ENCODE peak calls at places on chromosomes 6 and 20, in nine cellular contexts. K, F, R, P, H, T, M, A and Z are unnamed samples.
A peak's percentile ranks its signal among the peaks of the same experiment; 100 is the strongest.

GRCh38 chr20:32638848-32639247 is 34.9 kb downstream of the C20orf203 start:
- DNase-seq in K (no peak), F (peak; percentile 50), R (no peak), P (no peak), H (no peak), T (no peak), M (no peak), A (no peak), Z (no peak)

GRCh38 chr6:156781882-156782631 is 4.9 kb downstream of the ARID1B start:
- DNase-seq in K (no peak), F (no peak), R (no peak), P (no peak), H (no peak), T (peak; percentile 26), M (no peak), A (no peak), Z (no peak)

GRCh38 chr6:168297643-168298042 is 21.9 kb downstream of the DACT2 start:
- DNase-seq in K (no peak), F (no peak), R (no peak), P (no peak), H (no peak), T (no peak), M (no peak), A (no peak), Z (peak; percentile 68)

GRCh38 chr6:25175656-25176055 is 103.5 kb upstream of the CARMIL1 start:
- DNase-seq in K (no peak), F (peak; percentile 10), R (no peak), P (no peak), H (no peak), T (no peak), M (peak; percentile 5), A (no peak), Z (no peak)

GRCh38 chr6:36277946-36278465 is 8.1 kb downstream of the PNPLA1 start:
- DNase-seq in K (no peak), F (no peak), R (no peak), P (no peak), H (no peak), T (no peak), M (no peak), A (no peak), Z (no peak)

GRCh38 chr6:82045965-82046756 is 201.4 kb downstream of the IBTK start:
- DNase-seq in K (no peak), F (peak; percentile 54), R (peak; percentile 36), P (no peak), H (peak; percentile 35), T (no peak), M (no peak), A (no peak), Z (no peak)

GRCh38 chr6:129701721-129702455 is 8.1 kb downstream of the ARHGAP18 start:
- DNase-seq in K (no peak), F (peak; percentile 66), R (no peak), P (no peak), H (no peak), T (no peak), M (no peak), A (no peak), Z (no peak)

GRCh38 chr6:108142240-108142639 is 23.6 kb upstream of the NR2E1 start:
- DNase-seq in K (no peak), F (no peak), R (no peak), P (no peak), H (no peak), T (no peak), M (peak; percentile 12), A (no peak), Z (no peak)

GRCh38 chr20:40668449-40669228 is 20.4 kb downstream of the MAFB start:
- DNase-seq in K (no peak), F (no peak), R (no peak), P (no peak), H (peak; percentile 6), T (no peak), M (no peak), A (no peak), Z (peak; percentile 92)

GRCh38 chr20:23027721-23028120 is 7.4 kb upstream of the SSTR4 start:
- DNase-seq in K (no peak), F (no peak), R (no peak), P (no peak), H (no peak), T (no peak), M (no peak), A (no peak), Z (no peak)

GRCh38 chr20:59324441-59324840 is 24.0 kb downstream of the EDN3 start:
- DNase-seq in K (no peak), F (no peak), R (no peak), P (no peak), H (no peak), T (no peak), M (no peak), A (no peak), Z (no peak)

GRCh38 chr6:45445749-45446454 is 68.2 kb upstream of the SUPT3H start:
- DNase-seq in K (no peak), F (peak; percentile 99), R (peak; percentile 97), P (no peak), H (peak; percentile 98), T (no peak), M (no peak), A (peak; percentile 79), Z (peak; percentile 65)

GRCh38 chr20:63533871-63534393 is 3.2 kb downstream of the PTK6 start:
- DNase-seq in K (no peak), F (no peak), R (no peak), P (peak; percentile 9), H (no peak), T (no peak), M (no peak), A (peak; percentile 90), Z (no peak)

GRCh38 chr20:10674684-10675455 is 1.1 kb upstream of the JAG1 start:
- DNase-seq in K (peak; percentile 8), F (peak; percentile 76), R (no peak), P (peak; percentile 81), H (peak; percentile 91), T (peak; percentile 35), M (peak; percentile 76), A (peak; percentile 88), Z (peak; percentile 76)

GRCh38 chr20:64191002-64191401 is 26.8 kb downstream of the MYT1 start:
- DNase-seq in K (no peak), F (no peak), R (no peak), P (peak; percentile 35), H (no peak), T (no peak), M (no peak), A (no peak), Z (no peak)

GRCh38 chr6:28922004-28922840 is 1.6 kb downstream of the TRIM27 start:
- DNase-seq in K (no peak), F (peak; percentile 60), R (no peak), P (no peak), H (peak; percentile 81), T (no peak), M (no peak), A (peak; percentile 57), Z (no peak)

GRCh38 chr6:190596-191395 is 101.5 kb upstream of the DUSP22 start:
- DNase-seq in K (no peak), F (no peak), R (no peak), P (peak; percentile 75), H (no peak), T (no peak), M (peak; percentile 61), A (no peak), Z (no peak)

GRCh38 chr20:25214824-25215223 is 19.3 kb downstream of the ENTPD6 start:
- DNase-seq in K (no peak), F (no peak), R (no peak), P (no peak), H (no peak), T (no peak), M (no peak), A (no peak), Z (no peak)

GRCh38 chr20:6157345-6157744 is 34.5 kb upstream of the FERMT1 start:
- DNase-seq in K (no peak), F (no peak), R (no peak), P (no peak), H (no peak), T (no peak), M (peak; percentile 11), A (no peak), Z (no peak)

GRCh38 chr6:98831057-98832031 is 3.0 kb upstream of the POU3F2 start:
- DNase-seq in K (no peak), F (no peak), R (no peak), P (no peak), H (no peak), T (no peak), M (no peak), A (no peak), Z (no peak)

GRCh38 chr6:141174932-141175331 is 957.8 kb upstream of the GJE1 start:
- DNase-seq in K (no peak), F (no peak), R (no peak), P (no peak), H (no peak), T (no peak), M (no peak), A (no peak), Z (no peak)

GRCh38 chr6:80095600-80095999 is 10.9 kb upstream of the BCKDHB start:
- DNase-seq in K (no peak), F (no peak), R (no peak), P (no peak), H (no peak), T (no peak), M (no peak), A (no peak), Z (no peak)

GRCh38 chr20:10985536-10985935 is 311.7 kb upstream of the JAG1 start:
- DNase-seq in K (no peak), F (peak; percentile 65), R (no peak), P (no peak), H (peak; percentile 60), T (no peak), M (no peak), A (no peak), Z (no peak)

GRCh38 chr20:56003966-56004365 is 1.4 kb downstream of the CBLN4 start:
- DNase-seq in K (no peak), F (no peak), R (no peak), P (no peak), H (no peak), T (no peak), M (no peak), A (no peak), Z (peak; percentile 64)

GRCh38 chr6:162907876-162908481 is 180.2 kb downstream of the PACRG start:
- DNase-seq in K (no peak), F (peak; percentile 63), R (peak; percentile 3), P (no peak), H (no peak), T (peak; percentile 15), M (peak; percentile 29), A (no peak), Z (no peak)

GRCh38 chr20:20370087-20370575 is 2.2 kb downstream of the INSM1 start:
- DNase-seq in K (no peak), F (no peak), R (no peak), P (no peak), H (no peak), T (no peak), M (no peak), A (no peak), Z (no peak)

GRCh38 chr6:4573958-4574481 is 202.2 kb upstream of the CDYL start:
- DNase-seq in K (no peak), F (peak; percentile 91), R (no peak), P (no peak), H (no peak), T (no peak), M (no peak), A (no peak), Z (no peak)

GRCh38 chr6:22205266-22205665 is 91.6 kb downstream of the PRL start:
- DNase-seq in K (no peak), F (no peak), R (no peak), P (no peak), H (no peak), T (no peak), M (no peak), A (no peak), Z (no peak)

GRCh38 chr20:872855-873520 is 39.5 kb downstream of the FAM110A start:
- DNase-seq in K (no peak), F (no peak), R (no peak), P (peak; percentile 74), H (no peak), T (no peak), M (no peak), A (no peak), Z (no peak)

GRCh38 chr6:90362273-90362672 is 65.6 kb upstream of the BACH2 start:
- DNase-seq in K (no peak), F (peak; percentile 70), R (no peak), P (no peak), H (no peak), T (no peak), M (no peak), A (no peak), Z (no peak)

GRCh38 chr6:72218125-72218524 is 331.8 kb downstream of the RIMS1 start:
- DNase-seq in K (no peak), F (peak; percentile 43), R (no peak), P (peak; percentile 76), H (no peak), T (no peak), M (peak; percentile 3), A (no peak), Z (peak; percentile 44)